ENCODE peak calls at places on chromosomes 7 and 10, in seven cellular contexts. G, N, S, A, L, J and C are unnamed samples.

GRCh38 chr7:103549786-103550185 is 103.8 kb upstream of the SLC26A5 start:
- DNase-seq in G (no peak), N (no peak), S (no peak), A (no peak), L (no peak), J (no peak), C (no peak)

GRCh38 chr7:18583305-18583704 is 87.8 kb downstream of the HDAC9 start:
- DNase-seq in G (no peak), N (peak), S (no peak), A (no peak), L (no peak), J (no peak), C (no peak)

GRCh38 chr10:28375399-28376354 is 72.8 kb upstream of the MPP7 start:
- DNase-seq in G (no peak), N (peak), S (peak), A (no peak), L (no peak), J (peak), C (no peak)

GRCh38 chr7:139720705-139721231 is 57.0 kb downstream of the HIPK2 start:
- DNase-seq in G (no peak), N (peak), S (no peak), A (no peak), L (no peak), J (peak), C (no peak)

GRCh38 chr7:1144269-1144771 is 15.7 kb downstream of the ZFAND2A start:
- DNase-seq in G (no peak), N (peak), S (no peak), A (peak), L (no peak), J (peak), C (peak)

GRCh38 chr7:116843373-116843772 is 19.0 kb upstream of the CAPZA2 start:
- DNase-seq in G (no peak), N (no peak), S (peak), A (peak), L (no peak), J (no peak), C (no peak)

GRCh38 chr10:24707445-24707844 is 16.2 kb downstream of the ARHGAP21 start:
- DNase-seq in G (no peak), N (no peak), S (no peak), A (no peak), L (no peak), J (no peak), C (peak)

GRCh38 chr7:100190059-100190711 is 12.5 kb downstream of the STAG3 start:
- DNase-seq in G (no peak), N (peak), S (no peak), A (no peak), L (no peak), J (peak), C (peak)

GRCh38 chr10:48519731-48520506 is 85.0 kb downstream of the ARHGAP22 start:
- DNase-seq in G (no peak), N (no peak), S (no peak), A (no peak), L (no peak), J (no peak), C (no peak)

GRCh38 chr10:132547421-132547861 is 9.9 kb downstream of the INPP5A start:
- DNase-seq in G (no peak), N (no peak), S (peak), A (peak), L (no peak), J (no peak), C (no peak)

GRCh38 chr7:26891400-26892355 is 27.3 kb upstream of the SKAP2 start:
- DNase-seq in G (no peak), N (no peak), S (no peak), A (no peak), L (no peak), J (peak), C (peak)

GRCh38 chr7:29607889-29608288 is 44.3 kb downstream of the PRR15 start:
- DNase-seq in G (no peak), N (peak), S (no peak), A (no peak), L (no peak), J (peak), C (no peak)

GRCh38 chr7:33334349-33334748 is 205.0 kb downstream of the BBS9 start:
- DNase-seq in G (peak), N (peak), S (no peak), A (no peak), L (peak), J (peak), C (no peak)

GRCh38 chr10:88791924-88792323 is 10.6 kb upstream of the LIPM start:
- DNase-seq in G (peak), N (peak), S (no peak), A (no peak), L (peak), J (peak), C (peak)

GRCh38 chr7:99955247-99955646 is 20.6 kb downstream of the AZGP1 start:
- DNase-seq in G (no peak), N (no peak), S (no peak), A (no peak), L (no peak), J (peak), C (no peak)

GRCh38 chr10:35195361-35196306 is 69.0 kb downstream of the CREM start:
- DNase-seq in G (peak), N (peak), S (peak), A (peak), L (peak), J (peak), C (peak)

GRCh38 chr10:21978191-21978862 is 25.2 kb downstream of the DNAJC1 start:
- DNase-seq in G (no peak), N (peak), S (no peak), A (no peak), L (no peak), J (peak), C (no peak)

GRCh38 chr7:9507281-9507680 is 1073.9 kb downstream of the NXPH1 start:
- DNase-seq in G (no peak), N (peak), S (no peak), A (no peak), L (no peak), J (no peak), C (no peak)

GRCh38 chr10:127872011-127872741 is 20.6 kb downstream of the CLRN3 start:
- DNase-seq in G (no peak), N (peak), S (peak), A (no peak), L (no peak), J (no peak), C (no peak)

GRCh38 chr10:16987129-16987670 is 142.4 kb downstream of the CUBN start:
- DNase-seq in G (no peak), N (peak), S (no peak), A (no peak), L (no peak), J (peak), C (no peak)

GRCh38 chr10:132856869-132857524 is 71.0 kb upstream of the NKX6-2 start:
- DNase-seq in G (no peak), N (no peak), S (peak), A (no peak), L (peak), J (no peak), C (no peak)

GRCh38 chr7:148927141-148927540 is 43.0 kb upstream of the EZH2 start:
- DNase-seq in G (no peak), N (peak), S (no peak), A (no peak), L (no peak), J (no peak), C (no peak)

GRCh38 chr7:108570146-108570755 is 577 bp downstream of the DNAJB9 start:
- DNase-seq in G (peak), N (peak), S (peak), A (peak), L (no peak), J (peak), C (peak)

GRCh38 chr10:101695404-101695732 is 398 bp upstream of the FBXW4 start:
- DNase-seq in G (no peak), N (no peak), S (no peak), A (no peak), L (no peak), J (no peak), C (no peak)

GRCh38 chr10:76727009-76727408 is 910.6 kb downstream of the KCNMA1 start:
- DNase-seq in G (no peak), N (no peak), S (no peak), A (no peak), L (no peak), J (no peak), C (no peak)

GRCh38 chr10:132565516-132566209 is 28.1 kb downstream of the INPP5A start:
- DNase-seq in G (no peak), N (no peak), S (no peak), A (no peak), L (no peak), J (peak), C (no peak)

GRCh38 chr10:108450280-108450679 is 1285.8 kb upstream of the SORCS1 start:
- DNase-seq in G (no peak), N (no peak), S (no peak), A (no peak), L (no peak), J (peak), C (no peak)

GRCh38 chr7:13844954-13845353 is 144.5 kb downstream of the ETV1 start:
- DNase-seq in G (no peak), N (no peak), S (no peak), A (no peak), L (no peak), J (no peak), C (no peak)

GRCh38 chr7:25437308-25437707 is 209.0 kb upstream of the NPVF start:
- DNase-seq in G (no peak), N (no peak), S (no peak), A (no peak), L (no peak), J (no peak), C (no peak)
- TF ChIP-seq CTCF in G (no peak), N (no peak), S (no peak), A (no peak), L (no peak), J (no peak), C (no peak)

DNA sequence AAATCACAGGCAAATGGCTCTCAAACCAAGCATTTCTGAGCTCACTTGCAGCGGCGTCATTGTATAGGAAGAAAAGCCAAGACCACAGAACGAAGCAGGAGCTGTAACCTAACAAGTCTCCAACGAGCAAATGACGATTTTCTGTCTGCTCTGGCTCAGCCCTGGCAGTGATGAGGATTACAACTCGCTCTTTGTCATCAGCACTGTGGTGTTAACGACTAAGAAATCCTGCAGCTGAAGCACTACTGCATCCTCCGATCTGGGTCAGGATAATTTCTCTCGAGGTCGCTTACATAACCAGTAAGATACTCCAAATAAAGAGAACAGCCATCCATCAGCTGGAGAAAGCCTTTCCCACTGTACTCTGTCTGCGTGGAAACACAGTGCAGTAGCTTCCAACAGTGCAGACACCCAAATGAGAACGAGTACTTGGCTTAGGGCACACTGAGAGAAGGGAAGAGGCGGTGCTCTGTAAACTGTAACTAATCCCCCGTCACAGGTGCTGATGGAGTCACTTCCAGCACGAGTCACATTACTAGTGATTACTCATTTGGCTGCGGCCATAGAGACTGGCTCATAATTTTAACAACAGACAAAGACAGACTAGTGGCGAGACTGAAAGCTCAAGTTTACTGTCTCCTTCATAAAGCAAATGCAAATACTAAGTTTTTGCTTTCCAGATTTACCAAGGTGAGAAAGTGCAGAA is 135.8 kb downstream of the NRBF2 start:
- DNase-seq in G (peak), N (peak), S (peak), A (peak), L (peak), J (peak), C (peak)
- TF ChIP-seq CTCF in G (no peak), N (peak), S (peak), A (peak), L (no peak), J (peak), C (no peak)

DNA sequence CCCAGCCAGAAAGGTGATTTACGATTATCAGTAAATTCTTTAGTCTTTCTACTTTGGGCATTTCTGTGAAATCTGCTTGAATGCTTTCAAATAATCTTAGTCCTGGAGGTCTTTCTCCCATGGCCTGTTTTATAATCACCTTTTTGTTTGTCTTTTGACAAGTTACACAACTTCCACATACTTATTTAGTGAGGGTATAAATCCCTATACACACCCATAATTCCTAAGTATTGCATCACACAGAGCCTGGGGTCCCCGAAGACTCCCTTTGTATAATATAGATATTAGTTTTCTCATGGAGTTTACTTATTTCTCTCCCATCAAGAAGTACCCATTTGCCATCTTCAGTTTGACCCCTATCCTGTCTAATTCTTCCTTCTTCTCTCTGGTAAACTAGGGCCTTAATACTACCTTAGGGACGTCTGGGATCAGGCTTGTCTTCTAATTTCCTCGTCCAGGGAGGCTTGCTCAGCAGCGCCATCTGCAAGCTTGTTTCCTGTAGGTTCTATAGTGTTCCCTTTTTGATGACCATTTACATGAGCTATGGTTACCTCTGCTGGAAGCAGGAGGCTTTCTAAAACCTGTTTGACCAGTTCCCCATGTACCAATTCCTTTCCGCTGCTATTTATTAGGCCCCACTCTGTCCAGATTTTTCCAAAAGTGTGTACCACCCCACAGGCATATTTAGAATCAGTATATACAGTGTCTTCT is 8.1 kb downstream of the DNAH11 start:
- DNase-seq in G (no peak), N (no peak), S (no peak), A (no peak), L (peak), J (peak), C (no peak)
- TF ChIP-seq CTCF in G (no peak), N (no peak), S (no peak), A (no peak), L (peak), J (peak), C (peak)

DNA sequence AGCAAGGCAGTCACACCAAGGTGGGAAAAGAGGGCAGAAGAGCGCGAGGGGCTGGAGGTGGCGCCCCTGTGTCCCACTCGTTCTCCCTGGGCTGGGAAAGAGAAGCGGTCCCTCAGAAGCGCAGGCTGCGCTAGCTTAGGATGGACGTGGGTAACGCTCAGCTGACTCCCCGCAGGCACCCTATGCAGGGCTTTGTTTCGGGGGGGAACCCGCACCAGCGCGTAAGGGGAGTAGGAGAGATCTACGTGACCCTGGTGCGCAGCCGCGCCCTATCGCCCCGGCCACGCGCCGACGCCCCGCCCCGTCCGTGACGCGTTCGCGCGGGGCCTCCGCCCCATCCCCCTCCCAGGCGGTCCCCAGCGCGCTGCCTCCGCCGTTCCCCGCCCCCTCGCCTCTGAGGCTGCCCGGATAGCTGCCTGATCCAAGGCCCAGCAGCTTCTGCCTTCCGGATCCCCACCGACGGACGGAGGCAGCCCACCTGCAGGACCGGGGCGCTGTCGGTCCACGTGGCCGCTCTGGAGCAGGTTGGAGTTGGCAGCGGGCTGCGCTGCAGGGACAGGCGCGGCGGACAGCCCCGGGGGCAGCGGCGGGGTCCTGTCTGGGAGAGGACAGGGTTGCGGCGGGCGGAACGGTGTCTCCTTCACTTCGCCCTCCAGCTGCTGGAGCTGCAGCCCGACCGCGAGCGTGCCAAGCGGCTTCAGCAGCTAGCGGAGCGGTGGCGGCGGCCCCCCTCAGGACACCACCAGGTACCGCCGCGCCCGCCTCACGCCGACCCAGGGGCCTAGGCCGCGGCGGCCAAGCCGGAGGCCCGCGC is at the start of gene VDAC2:
- DNase-seq in G (peak), N (peak), S (peak), A (peak), L (peak), J (peak), C (peak)
- TF ChIP-seq CTCF in G (no peak), N (no peak), S (no peak), A (no peak), L (no peak), J (no peak), C (no peak)

GRCh38 chr7:76381814-76382213 is 23.0 kb upstream of the YWHAG start:
- DNase-seq in G (no peak), N (no peak), S (no peak), A (no peak), L (no peak), J (no peak), C (no peak)
- TF ChIP-seq CTCF in G (no peak), N (peak), S (no peak), A (no peak), L (peak), J (no peak), C (no peak)

DNA sequence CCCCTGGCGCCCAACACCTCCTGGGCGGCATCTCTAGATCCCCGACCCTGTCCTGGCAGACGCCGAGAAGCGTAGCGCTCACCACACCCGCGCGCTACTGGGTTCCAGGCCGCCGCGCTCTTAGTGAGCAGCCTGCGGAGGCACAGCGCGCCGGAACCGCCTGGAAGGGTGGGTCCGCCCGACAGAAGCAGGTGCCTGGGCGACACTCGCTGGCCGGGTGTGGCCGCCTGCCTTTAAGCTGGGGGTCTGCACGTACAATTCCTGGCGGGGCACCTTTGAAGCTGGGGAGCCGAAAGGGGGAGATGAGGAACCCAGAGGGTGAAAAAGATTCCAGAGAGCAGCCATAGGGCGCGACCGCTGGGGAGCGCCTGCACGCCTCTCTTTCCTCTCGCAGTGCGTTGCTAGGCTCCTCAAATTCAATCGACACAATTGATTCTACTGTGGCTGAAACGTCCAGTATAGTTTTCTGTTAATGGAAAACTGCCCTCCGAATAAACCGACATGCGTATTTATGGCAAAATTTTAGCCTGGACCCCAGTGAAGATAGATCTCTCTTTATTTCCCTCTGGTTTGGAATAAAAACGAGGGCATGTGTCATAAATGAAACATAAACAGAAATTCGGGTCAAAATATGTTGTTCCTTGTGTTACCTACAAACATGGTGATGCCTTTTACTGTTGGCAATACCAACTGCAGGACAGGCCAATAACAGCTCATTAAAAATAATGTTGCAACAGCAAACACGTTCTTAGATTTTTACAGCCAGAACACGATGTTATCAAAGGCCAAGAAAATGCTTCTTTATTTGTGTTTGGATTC is 4.6 kb downstream of the HMX3 start:
- DNase-seq in G (no peak), N (no peak), S (no peak), A (peak), L (no peak), J (no peak), C (peak)
- TF ChIP-seq CTCF in G (no peak), N (no peak), S (no peak), A (no peak), L (peak), J (peak), C (peak)

DNA sequence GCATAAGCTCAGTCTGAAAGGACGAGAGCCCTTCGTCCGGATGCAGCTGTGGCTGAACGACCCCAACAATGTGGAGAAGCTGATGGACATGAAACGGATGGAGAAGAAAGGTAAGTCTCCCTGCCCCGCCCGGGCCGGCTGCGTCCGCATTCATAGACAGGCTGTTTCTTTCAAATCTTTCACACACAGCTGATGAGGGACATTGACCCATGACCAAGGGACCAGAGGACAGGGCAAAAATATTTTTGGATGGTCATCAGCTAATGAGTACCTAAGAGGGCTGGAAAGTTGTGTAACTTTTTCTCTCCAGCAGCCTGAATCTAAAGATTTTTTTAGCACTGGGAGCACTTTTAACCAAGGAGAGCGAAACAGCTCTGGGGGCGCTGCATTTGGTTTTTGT is 52.5 kb upstream of the SH2B2 start:
- DNase-seq in G (no peak), N (no peak), S (no peak), A (no peak), L (no peak), J (no peak), C (no peak)
- TF ChIP-seq CTCF in G (no peak), N (no peak), S (no peak), A (no peak), L (no peak), J (no peak), C (no peak)

GRCh38 chr7:46178685-46179084 is 257.6 kb upstream of the IGFBP3 start:
- DNase-seq in G (no peak), N (peak), S (no peak), A (no peak), L (no peak), J (peak), C (no peak)
- TF ChIP-seq CTCF in G (no peak), N (no peak), S (no peak), A (no peak), L (no peak), J (no peak), C (no peak)

GRCh38 chr10:90912854-90913479 is 7.9 kb downstream of the ANKRD1 start:
- DNase-seq in G (no peak), N (no peak), S (no peak), A (no peak), L (no peak), J (no peak), C (no peak)

GRCh38 chr10:90916392-90917110 is 4.3 kb downstream of the ANKRD1 start:
- DNase-seq in G (no peak), N (no peak), S (no peak), A (no peak), L (no peak), J (no peak), C (no peak)

GRCh38 chr10:90912176-90912575 is 8.7 kb downstream of the ANKRD1 start:
- DNase-seq in G (no peak), N (no peak), S (no peak), A (no peak), L (no peak), J (no peak), C (no peak)

GRCh38 chr10:90915141-90916075 is 5.5 kb downstream of the ANKRD1 start:
- DNase-seq in G (no peak), N (no peak), S (no peak), A (no peak), L (no peak), J (no peak), C (no peak)

GRCh38 chr10:90913774-90914420 is 7.0 kb downstream of the ANKRD1 start:
- DNase-seq in G (no peak), N (no peak), S (no peak), A (no peak), L (no peak), J (no peak), C (no peak)
- TF ChIP-seq CTCF in G (no peak), N (no peak), S (no peak), A (no peak), L (no peak), J (no peak), C (no peak)